ENCODE peak calls at places on chromosomes 11 and 22, in seven cellular contexts. One of them, this sample, is unnamed.

GRCh38 chr11:3710485-3711259 is 39.5 kb upstream of the CHRNA10 start:
- DNase-seq in H1: no peak
- DNase-seq in SK-N-SH: no peak
- DNase-seq in GM12878: no peak
- DNase-seq in IMR-90: peak; percentile 24
- DNase-seq in HepG2: no peak
- DNase-seq in K562: no peak
- DNase-seq in this sample: no peak

GRCh38 chr11:95453616-95454118 is 222.7 kb upstream of the SESN3 start:
- DNase-seq in GM12878: no peak
- DNase-seq in H1: no peak
- DNase-seq in K562: peak; percentile 16
- DNase-seq in SK-N-SH: no peak
- DNase-seq in IMR-90: no peak
- DNase-seq in HepG2: no peak
- DNase-seq in this sample: no peak

GRCh38 chr11:69218946-69219720 is 63.4 kb downstream of the SMIM38 start:
- DNase-seq in H1: peak; percentile 34
- DNase-seq in K562: no peak
- DNase-seq in GM12878: no peak
- DNase-seq in IMR-90: no peak
- DNase-seq in HepG2: no peak
- DNase-seq in SK-N-SH: no peak
- DNase-seq in this sample: no peak

GRCh38 chr11:16392646-16393045 is 36.3 kb upstream of the SOX6 start:
- DNase-seq in HepG2: no peak
- DNase-seq in GM12878: no peak
- DNase-seq in SK-N-SH: no peak
- DNase-seq in H1: no peak
- DNase-seq in K562: no peak
- DNase-seq in IMR-90: peak; percentile 19
- DNase-seq in this sample: no peak

GRCh38 chr11:59158206-59159068 is 13.5 kb upstream of the DTX4 start:
- DNase-seq in HepG2: peak; percentile 56
- DNase-seq in IMR-90: peak; percentile 75
- DNase-seq in SK-N-SH: peak; percentile 66
- DNase-seq in K562: peak; percentile 63
- DNase-seq in H1: peak; percentile 67
- DNase-seq in GM12878: no peak
- DNase-seq in this sample: peak; percentile 74

GRCh38 chr11:112697371-112697770 is 263.8 kb upstream of the NCAM1 start:
- DNase-seq in GM12878: no peak
- DNase-seq in K562: no peak
- DNase-seq in IMR-90: no peak
- DNase-seq in HepG2: no peak
- DNase-seq in H1: no peak
- DNase-seq in SK-N-SH: no peak
- DNase-seq in this sample: no peak

GRCh38 chr11:32437406-32438345 is 2.3 kb upstream of the WT1 start:
- DNase-seq in K562: no peak
- DNase-seq in GM12878: no peak
- DNase-seq in IMR-90: no peak
- DNase-seq in H1: peak; percentile 71
- DNase-seq in SK-N-SH: peak; percentile 16
- DNase-seq in HepG2: no peak
- DNase-seq in this sample: no peak

GRCh38 chr22:43050995-43051394 is 36.0 kb upstream of the PACSIN2 start:
- DNase-seq in HepG2: peak; percentile 77
- DNase-seq in H1: peak; percentile 79
- DNase-seq in SK-N-SH: no peak
- DNase-seq in K562: no peak
- DNase-seq in IMR-90: no peak
- DNase-seq in GM12878: no peak
- DNase-seq in this sample: no peak

GRCh38 chr11:78081583-78081982 is 1.9 kb upstream of the NDUFC2 start:
- DNase-seq in K562: no peak
- DNase-seq in IMR-90: no peak
- DNase-seq in SK-N-SH: no peak
- DNase-seq in H1: no peak
- DNase-seq in HepG2: no peak
- DNase-seq in GM12878: no peak
- DNase-seq in this sample: no peak

GRCh38 chr11:22508691-22509090 is 116.9 kb downstream of the FANCF start:
- DNase-seq in SK-N-SH: no peak
- DNase-seq in GM12878: no peak
- DNase-seq in HepG2: no peak
- DNase-seq in IMR-90: no peak
- DNase-seq in K562: no peak
- DNase-seq in H1: no peak
- DNase-seq in this sample: no peak

GRCh38 chr11:86660011-86660595 is 12.3 kb downstream of the ME3 start:
- DNase-seq in K562: no peak
- DNase-seq in GM12878: no peak
- DNase-seq in HepG2: no peak
- DNase-seq in H1: no peak
- DNase-seq in IMR-90: peak; percentile 77
- DNase-seq in SK-N-SH: peak; percentile 11
- DNase-seq in this sample: no peak

GRCh38 chr11:80194016-80194415 is 753.2 kb upstream of the TENM4 start:
- DNase-seq in IMR-90: no peak
- DNase-seq in GM12878: no peak
- DNase-seq in K562: no peak
- DNase-seq in H1: no peak
- DNase-seq in HepG2: no peak
- DNase-seq in SK-N-SH: peak; percentile 12
- DNase-seq in this sample: no peak

GRCh38 chr22:25745341-25746011 is 3.5 kb downstream of the MYO18B start:
- DNase-seq in K562: no peak
- DNase-seq in H1: no peak
- DNase-seq in IMR-90: peak; percentile 58
- DNase-seq in HepG2: no peak
- DNase-seq in SK-N-SH: no peak
- DNase-seq in GM12878: no peak
- DNase-seq in this sample: no peak

DNA sequence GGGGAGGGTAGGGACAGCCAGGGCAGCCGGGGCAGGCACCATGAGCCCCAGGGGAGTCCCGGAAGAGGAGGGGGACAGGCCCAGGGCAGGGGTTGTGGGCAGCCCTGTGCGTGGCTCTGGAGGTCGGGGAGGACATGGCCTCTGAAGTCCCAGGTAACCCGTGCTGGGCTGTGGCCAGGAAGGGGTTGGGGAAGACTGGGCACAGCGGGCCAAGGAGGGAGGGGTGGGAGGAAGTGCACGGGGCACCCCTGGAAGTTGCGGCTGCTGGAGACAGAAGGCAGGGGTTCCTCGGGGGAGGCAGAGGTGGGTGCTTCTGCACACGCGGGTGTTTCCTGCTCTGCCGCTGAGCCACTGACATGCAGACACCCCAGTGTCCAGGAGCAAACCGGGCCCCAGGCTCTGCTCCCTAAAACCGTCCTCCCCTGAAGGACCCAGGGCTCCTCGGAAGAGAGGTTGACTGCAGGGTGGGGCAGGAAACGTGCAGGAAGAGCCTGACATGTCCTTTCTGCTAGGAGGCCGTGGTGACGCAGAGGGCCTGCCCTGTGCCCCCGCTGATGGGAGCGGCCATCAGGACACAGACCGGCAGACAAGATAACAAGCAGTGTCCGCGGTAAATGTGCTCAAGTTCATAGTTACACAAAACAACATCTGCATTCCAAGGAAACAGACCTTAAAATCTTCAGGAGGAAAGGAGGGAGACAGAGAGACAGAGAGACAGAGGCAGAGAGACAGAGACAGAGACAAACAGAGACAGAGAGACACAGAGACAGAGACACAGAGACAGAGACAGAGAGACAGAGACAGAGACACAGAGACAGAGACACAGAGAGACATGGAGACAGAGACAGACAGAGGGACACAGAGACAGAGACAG is 5.7 kb downstream of the TNNI2 start:
- DNase-seq in K562: peak; percentile 87
- DNase-seq in GM12878: no peak
- DNase-seq in IMR-90: no peak
- DNase-seq in H1: no peak
- DNase-seq in HepG2: no peak
- DNase-seq in SK-N-SH: peak; percentile 66
- DNase-seq in this sample: peak; percentile 50
- H3K4me3 ChIP-seq in K562: no peak overlapping the region
- H3K4me3 ChIP-seq in GM12878: no peak overlapping the region
- H3K4me3 ChIP-seq in IMR-90: no peak overlapping the region
- H3K4me3 ChIP-seq in H1: no peak overlapping the region
- H3K4me3 ChIP-seq in HepG2: no peak overlapping the region
- H3K4me3 ChIP-seq in SK-N-SH: no peak overlapping the region
- H3K4me3 ChIP-seq in this sample: no peak overlapping the region

GRCh38 chr22:34804588-34804987 is 261.4 kb upstream of the ISX start:
- DNase-seq in GM12878: no peak
- DNase-seq in K562: peak; percentile 8
- DNase-seq in IMR-90: no peak
- DNase-seq in H1: no peak
- DNase-seq in SK-N-SH: no peak
- DNase-seq in HepG2: no peak
- DNase-seq in this sample: no peak
- TF ChIP-seq USF2 in GM12878: no peak
- TF ChIP-seq USF2 in K562: no peak
- TF ChIP-seq USF2 in IMR-90: no peak
- TF ChIP-seq USF2 in H1: no peak
- TF ChIP-seq USF2 in SK-N-SH: no peak
- TF ChIP-seq USF2 in HepG2: no peak
- TF ChIP-seq USF2 in this sample: no peak

GRCh38 chr11:92022499-92022898 is 202.1 kb upstream of the FAT3 start:
- DNase-seq in GM12878: no peak
- DNase-seq in SK-N-SH: no peak
- DNase-seq in IMR-90: no peak
- DNase-seq in HepG2: no peak
- DNase-seq in K562: no peak
- DNase-seq in H1: no peak
- DNase-seq in this sample: no peak
- H3K27ac ChIP-seq in GM12878: no peak overlapping the region
- H3K27ac ChIP-seq in SK-N-SH: no peak overlapping the region
- H3K27ac ChIP-seq in IMR-90: no peak overlapping the region
- H3K27ac ChIP-seq in HepG2: no peak overlapping the region
- H3K27ac ChIP-seq in K562: no peak overlapping the region
- H3K27ac ChIP-seq in H1: no peak overlapping the region
- H3K27ac ChIP-seq in this sample: no peak overlapping the region

GRCh38 chr11:64660706-64661105 is 62.3 kb downstream of the NRXN2 start:
- DNase-seq in GM12878: no peak
- DNase-seq in K562: no peak
- DNase-seq in HepG2: no peak
- DNase-seq in H1: no peak
- DNase-seq in IMR-90: no peak
- DNase-seq in SK-N-SH: no peak
- DNase-seq in this sample: no peak

GRCh38 chr11:64661146-64661545 is 61.9 kb downstream of the NRXN2 start:
- DNase-seq in H1: no peak
- DNase-seq in GM12878: no peak
- DNase-seq in K562: no peak
- DNase-seq in SK-N-SH: no peak
- DNase-seq in HepG2: no peak
- DNase-seq in IMR-90: peak; percentile 62
- DNase-seq in this sample: no peak

GRCh38 chr11:64659417-64660144 is 63.4 kb downstream of the NRXN2 start:
- DNase-seq in SK-N-SH: no peak
- DNase-seq in GM12878: no peak
- DNase-seq in H1: no peak
- DNase-seq in IMR-90: peak; percentile 93
- DNase-seq in HepG2: peak; percentile 39
- DNase-seq in K562: peak; percentile 75
- DNase-seq in this sample: peak; percentile 64

GRCh38 chr11:64661622-64662021 is 61.4 kb downstream of the NRXN2 start:
- DNase-seq in IMR-90: no peak
- DNase-seq in SK-N-SH: no peak
- DNase-seq in K562: no peak
- DNase-seq in GM12878: no peak
- DNase-seq in HepG2: no peak
- DNase-seq in H1: no peak
- DNase-seq in this sample: no peak

GRCh38 chr11:64660205-64660604 is 62.8 kb downstream of the NRXN2 start:
- DNase-seq in GM12878: no peak
- DNase-seq in H1: no peak
- DNase-seq in K562: no peak
- DNase-seq in IMR-90: no peak
- DNase-seq in HepG2: no peak
- DNase-seq in SK-N-SH: no peak
- DNase-seq in this sample: no peak
- H3K4me3 ChIP-seq in GM12878: no peak overlapping the region
- H3K4me3 ChIP-seq in H1: no peak overlapping the region
- H3K4me3 ChIP-seq in K562: no peak overlapping the region
- H3K4me3 ChIP-seq in IMR-90: no peak overlapping the region
- H3K4me3 ChIP-seq in HepG2: no peak overlapping the region
- H3K4me3 ChIP-seq in SK-N-SH: no peak overlapping the region
- H3K4me3 ChIP-seq in this sample: no peak overlapping the region

DNA sequence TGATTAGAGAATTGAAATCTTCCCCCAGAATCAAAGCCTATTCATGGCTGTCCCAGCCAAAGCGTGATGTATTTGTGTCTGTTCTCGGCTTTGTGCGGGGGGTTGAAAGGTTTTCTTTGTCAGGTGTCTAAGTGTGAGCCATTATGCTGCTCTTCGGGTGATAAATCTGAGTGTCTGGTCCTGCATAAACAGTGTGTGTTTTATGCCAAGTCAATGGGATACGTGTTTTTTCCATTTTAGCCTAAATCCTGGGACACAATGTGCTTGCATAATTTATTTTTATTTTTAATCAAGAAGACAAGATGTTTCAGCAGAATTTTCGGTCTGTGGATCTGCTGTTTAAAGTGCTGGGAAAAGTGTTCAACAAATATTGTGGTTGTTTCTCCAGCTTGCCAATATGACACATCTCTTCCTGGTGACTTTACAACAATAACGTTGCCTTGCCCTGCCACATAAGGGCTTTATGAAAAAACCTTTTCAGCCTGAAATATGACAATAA is 267.7 kb downstream of the TBC1D22A start:
- DNase-seq in SK-N-SH: no peak
- DNase-seq in K562: no peak
- DNase-seq in H1: no peak
- DNase-seq in IMR-90: peak; percentile 18
- DNase-seq in HepG2: no peak
- DNase-seq in GM12878: no peak
- DNase-seq in this sample: no peak
- TF ChIP-seq USF2 in SK-N-SH: no peak
- TF ChIP-seq USF2 in K562: no peak
- TF ChIP-seq USF2 in H1: no peak
- TF ChIP-seq USF2 in IMR-90: no peak
- TF ChIP-seq USF2 in HepG2: no peak
- TF ChIP-seq USF2 in GM12878: no peak
- TF ChIP-seq USF2 in this sample: no peak

DNA sequence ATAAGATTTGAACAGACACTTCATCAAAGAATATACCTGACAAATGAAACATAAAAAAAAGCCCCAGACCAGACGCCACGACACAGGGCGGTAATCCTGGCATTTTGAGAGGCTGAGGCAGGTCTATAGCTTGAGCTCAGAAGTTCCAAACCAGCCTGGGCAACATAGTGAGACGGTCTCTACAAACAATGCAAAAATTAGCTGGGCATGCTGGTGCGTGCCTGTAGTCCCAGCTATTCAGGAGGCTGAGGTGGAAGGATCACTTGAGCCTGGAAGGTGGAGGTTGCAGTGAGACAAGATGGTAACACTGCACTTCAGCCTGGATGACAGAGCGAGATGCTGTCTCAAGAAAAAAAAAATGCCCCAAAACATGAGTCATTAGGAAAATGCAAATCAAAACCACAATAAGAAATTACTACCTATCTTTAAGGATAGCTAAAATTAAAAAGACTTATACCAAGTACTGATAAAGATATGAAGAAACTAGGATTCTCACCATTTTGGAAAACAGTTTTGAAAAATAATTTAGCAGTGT is 91.7 kb upstream of the GRAMD1B start:
- DNase-seq in IMR-90: no peak
- DNase-seq in HepG2: no peak
- DNase-seq in SK-N-SH: no peak
- DNase-seq in K562: no peak
- DNase-seq in GM12878: no peak
- DNase-seq in H1: no peak
- DNase-seq in this sample: no peak
- H3K27ac ChIP-seq in IMR-90: no peak overlapping the region
- H3K27ac ChIP-seq in HepG2: no peak overlapping the region
- H3K27ac ChIP-seq in SK-N-SH: no peak overlapping the region
- H3K27ac ChIP-seq in K562: no peak overlapping the region
- H3K27ac ChIP-seq in GM12878: no peak overlapping the region
- H3K27ac ChIP-seq in H1: no peak overlapping the region
- H3K27ac ChIP-seq in this sample: no peak overlapping the region